ENCODE peak calls at places on chromosomes 7 and 10, in five cellular contexts. O is cardiac fibroblast, W is AG04449, J is BJ, I is mesothelial cell of epicardium. V is an unnamed sample.

GRCh38 chr7:77759294-77759889 is 38.8 kb downstream of the TMEM60 start:
- DNase-seq in I (no peak), W (no peak), J (no peak), O (peak), V (peak)

GRCh38 chr7:105734233-105734632 is 142.2 kb downstream of the ATXN7L1 start:
- DNase-seq in I (no peak), O (no peak), W (no peak), J (no peak), V (no peak)

GRCh38 chr10:51257511-51258248 is 183.4 kb downstream of the PRKG1 start:
- DNase-seq in W (no peak), I (no peak), J (no peak), O (no peak), V (no peak)

GRCh38 chr10:132229834-132230556 is 43.2 kb downstream of the DPYSL4 start:
- DNase-seq in I (no peak), O (no peak), J (no peak), W (no peak), V (peak)

GRCh38 chr10:69459101-69459805 is 8.0 kb downstream of the TSPAN15 start:
- DNase-seq in J (no peak), O (no peak), W (no peak), I (no peak), V (no peak)

GRCh38 chr7:36366649-36367560 is 22.8 kb upstream of the ANLN start:
- DNase-seq in J (no peak), O (peak), W (no peak), I (peak), V (peak)

GRCh38 chr7:105690286-105690915 is 109.1 kb upstream of the EFCAB10 start:
- DNase-seq in O (no peak), J (no peak), W (no peak), I (no peak), V (no peak)

GRCh38 chr7:102439963-102440795 is 6.8 kb downstream of the ORAI2 start:
- DNase-seq in W (no peak), O (peak), J (peak), I (no peak), V (no peak)

GRCh38 chr10:129334326-129334725 is 132.7 kb upstream of the MGMT start:
- DNase-seq in J (no peak), W (no peak), I (no peak), O (no peak), V (no peak)

GRCh38 chr7:33446551-33446950 is 317.2 kb downstream of the BBS9 start:
- DNase-seq in O (peak), J (no peak), I (no peak), W (no peak), V (no peak)

GRCh38 chr10:62258926-62259325 is 9.7 kb downstream of the RTKN2 start:
- DNase-seq in O (peak), J (no peak), I (no peak), W (no peak), V (no peak)

DNA sequence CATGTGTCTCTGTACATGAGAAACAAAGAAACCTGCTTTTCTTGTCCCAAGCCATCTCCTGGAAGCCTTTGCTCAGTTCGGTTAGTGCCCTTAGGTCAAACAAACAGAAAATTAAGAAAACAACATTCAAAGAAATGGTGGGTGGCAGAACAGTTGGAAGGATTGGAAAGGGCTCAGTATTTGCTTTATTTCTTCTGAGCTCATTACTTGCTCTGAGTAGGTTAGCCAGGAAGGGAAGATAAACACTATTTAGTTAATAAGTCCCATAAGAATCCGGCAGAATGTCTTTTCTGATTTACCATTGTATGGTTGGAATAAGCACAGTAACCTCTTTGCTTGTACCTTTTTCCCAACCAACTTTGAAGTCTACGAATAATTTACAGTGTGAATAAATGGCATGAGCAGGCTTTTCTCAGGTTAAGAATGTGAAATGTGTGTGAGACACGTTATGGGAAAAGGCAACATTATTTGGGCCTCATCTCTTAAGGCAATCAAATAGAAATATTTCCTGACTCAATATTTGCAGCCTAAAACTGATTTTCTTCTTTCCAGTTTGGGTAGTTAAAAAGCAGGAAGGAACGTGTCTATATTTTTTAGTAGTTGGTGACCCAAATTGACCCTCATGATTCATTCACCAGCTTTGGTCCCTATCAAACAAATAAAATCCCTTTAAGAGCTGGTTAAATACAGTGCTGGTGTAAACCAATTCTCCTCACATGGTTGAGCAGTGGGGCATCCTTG is 158.5 kb downstream of the DKK1 start:
- DNase-seq in I (no peak), W (no peak), O (no peak), J (no peak), V (no peak)
- TF ChIP-seq CTCF in I (no peak), W (no peak), O (no peak), J (no peak), V (no peak)

GRCh38 chr10:94035982-94036663 is 42.4 kb downstream of the PLCE1 start:
- DNase-seq in W (no peak), O (no peak), I (no peak), J (no peak), V (no peak)

GRCh38 chr10:94042001-94042813 is 48.5 kb downstream of the PLCE1 start:
- DNase-seq in J (peak), W (no peak), O (peak), I (no peak), V (no peak)

GRCh38 chr10:94042814-94043175 is 49.1 kb downstream of the PLCE1 start:
- DNase-seq in I (no peak), O (no peak), W (no peak), J (no peak), V (no peak)

GRCh38 chr10:94036664-94037033 is 42.9 kb downstream of the PLCE1 start:
- DNase-seq in J (no peak), W (no peak), O (no peak), I (no peak), V (no peak)

DNA sequence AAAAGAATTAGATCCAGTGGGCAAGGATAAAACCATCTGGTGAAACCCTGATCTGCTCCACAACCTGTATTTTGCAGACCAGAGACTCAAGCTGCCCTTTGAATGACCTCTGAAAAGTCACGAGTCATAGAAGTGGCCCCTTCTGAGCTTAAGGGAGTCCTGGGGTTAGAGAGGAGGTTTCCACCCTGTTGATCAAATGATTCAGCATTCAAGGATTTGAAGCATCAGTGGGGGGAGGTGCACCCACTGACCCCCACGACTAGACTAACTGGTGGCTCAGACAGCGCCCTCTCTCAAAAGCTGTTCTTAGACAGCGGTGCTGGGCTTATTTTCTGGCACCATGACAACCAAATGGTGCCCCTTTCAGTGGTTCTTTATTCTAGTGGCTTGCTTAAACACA is 44.3 kb downstream of the PLCE1 start:
- DNase-seq in J (no peak), W (no peak), O (peak), I (no peak), V (no peak)
- TF ChIP-seq CTCF in J (no peak), W (no peak), O (no peak), I (no peak), V (no peak)

DNA sequence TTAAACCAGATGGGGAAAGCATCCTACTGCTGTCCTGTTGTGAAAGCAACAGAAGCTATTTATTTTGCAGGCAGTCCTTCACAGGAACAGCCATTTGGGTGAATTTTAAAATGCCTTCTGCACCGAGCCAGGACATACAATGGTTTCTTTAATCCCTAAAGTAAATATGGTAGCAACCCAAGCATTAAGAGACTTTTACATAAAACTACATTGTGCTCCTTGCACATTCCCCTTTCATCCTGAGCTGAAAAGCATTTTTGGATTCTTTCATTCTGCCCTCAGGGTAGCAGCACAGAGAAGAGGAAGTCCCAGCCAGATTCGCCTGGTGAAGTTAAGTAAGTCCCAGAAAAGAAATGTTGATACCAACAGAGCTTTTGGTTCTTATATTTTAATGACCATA is 84.0 kb upstream of the FAM3C start:
- DNase-seq in J (no peak), I (no peak), O (no peak), W (no peak), V (no peak)
- TF ChIP-seq CTCF in J (no peak), I (no peak), O (no peak), W (no peak), V (no peak)

DNA sequence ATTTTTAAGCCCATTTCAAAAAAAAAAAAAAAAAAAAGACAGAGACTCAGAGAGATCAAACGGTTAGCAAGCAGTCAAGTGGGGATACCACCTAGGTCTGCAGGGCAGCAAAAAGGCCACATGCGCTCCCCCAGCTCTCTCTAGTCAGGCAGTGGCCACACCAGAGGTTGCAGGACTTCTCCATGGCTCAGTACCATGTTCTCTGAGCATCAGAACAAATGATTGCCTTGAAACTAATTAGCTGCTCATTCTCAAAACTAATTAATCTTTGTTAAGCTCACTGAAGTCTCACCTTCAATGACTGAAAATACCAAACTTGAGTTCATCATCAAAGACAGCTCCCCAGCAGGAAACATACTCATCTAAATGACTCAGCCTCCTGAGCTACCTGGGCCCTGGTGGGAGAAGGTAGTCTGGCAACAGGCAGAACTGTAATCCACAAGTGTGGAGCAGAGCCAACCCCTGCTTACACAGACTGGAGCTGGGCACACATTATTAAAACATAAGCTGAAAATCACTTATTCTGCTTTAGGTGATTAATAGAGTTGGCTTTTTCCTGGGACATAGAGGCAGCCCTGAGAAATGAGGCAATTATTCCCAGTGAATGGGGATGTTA is 319.6 kb downstream of the GRID1 start:
- DNase-seq in I (no peak), W (no peak), O (no peak), J (no peak), V (no peak)
- TF ChIP-seq CTCF in I (no peak), W (no peak), O (no peak), J (no peak), V (no peak)

GRCh38 chr10:70540789-70541360 is 61.7 kb downstream of the PRF1 start:
- DNase-seq in J (no peak), O (no peak), W (no peak), I (no peak), V (no peak)
- TF ChIP-seq CTCF in J (no peak), O (no peak), W (no peak), I (peak), V (no peak)

DNA sequence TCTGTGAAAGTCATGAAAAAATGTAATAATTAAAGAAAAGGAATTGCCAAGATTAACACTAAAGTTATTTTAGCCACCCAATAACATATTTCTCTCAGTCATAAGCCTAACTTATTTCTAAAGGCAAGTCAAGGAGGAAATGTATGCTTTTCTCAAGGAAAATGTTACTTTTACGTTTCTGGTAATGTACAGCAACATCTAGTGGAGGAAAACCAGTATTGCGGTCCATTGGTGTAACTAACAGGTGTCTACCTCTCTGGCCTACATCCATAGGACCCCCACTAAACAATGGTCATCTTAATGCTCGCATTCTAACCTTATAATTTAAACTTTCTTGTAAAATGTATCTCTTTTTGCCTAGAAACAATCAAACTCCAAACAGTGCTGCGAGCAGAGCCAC is 437.5 kb downstream of the KIF20B start:
- DNase-seq in J (no peak), I (no peak), W (no peak), O (peak), V (no peak)
- TF ChIP-seq CTCF in J (peak), I (no peak), W (no peak), O (peak), V (no peak)

GRCh38 chr7:134016942-134017303 is 110.2 kb upstream of the LRGUK start:
- DNase-seq in O (no peak), J (no peak), I (no peak), W (no peak), V (no peak)
- TF ChIP-seq CTCF in O (no peak), J (no peak), I (no peak), W (no peak), V (no peak)

GRCh38 chr10:111104811-111105210 is 28.0 kb downstream of the ADRA2A start:
- DNase-seq in J (no peak), I (no peak), W (no peak), O (no peak), V (no peak)

GRCh38 chr10:111106081-111106480 is 29.3 kb downstream of the ADRA2A start:
- DNase-seq in O (no peak), W (no peak), J (no peak), I (no peak), V (no peak)

GRCh38 chr10:111108441-111108840 is 31.6 kb downstream of the ADRA2A start:
- DNase-seq in I (no peak), W (no peak), O (no peak), J (no peak), V (no peak)

GRCh38 chr10:111107846-111108245 is 31.0 kb downstream of the ADRA2A start:
- DNase-seq in J (no peak), W (no peak), I (no peak), O (no peak), V (no peak)

GRCh38 chr10:111107023-111107422 is 30.2 kb downstream of the ADRA2A start:
- DNase-seq in O (no peak), W (no peak), J (no peak), I (no peak), V (no peak)
- TF ChIP-seq CTCF in O (no peak), W (no peak), J (no peak), I (no peak), V (no peak)

GRCh38 chr10:101066146-101066889 is 4.5 kb downstream of the KAZALD1 start:
- DNase-seq in J (no peak), I (no peak), W (no peak), O (peak), V (peak)
- TF ChIP-seq CTCF in J (peak), I (no peak), W (peak), O (peak), V (peak)

DNA sequence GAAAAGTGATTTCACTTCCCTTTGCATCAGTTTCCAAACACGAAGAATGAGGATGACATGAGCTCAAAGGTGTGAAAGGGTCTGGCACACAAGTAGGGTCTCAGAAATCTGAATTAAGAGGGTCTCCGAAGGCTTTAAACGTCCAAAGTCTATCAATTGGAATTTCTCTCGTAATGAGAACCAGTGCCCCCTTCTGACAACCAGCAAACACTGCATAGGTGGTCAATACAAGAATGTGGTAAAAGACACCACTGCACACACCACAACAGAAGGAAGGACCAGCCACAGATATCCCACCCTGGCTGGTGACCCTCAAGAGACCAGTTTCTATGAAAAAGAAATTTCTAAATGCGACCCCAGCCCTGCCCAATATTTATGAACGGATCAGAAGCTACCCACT is 78.1 kb downstream of the CALN1 start:
- DNase-seq in O (no peak), W (no peak), J (no peak), I (no peak), V (no peak)
- TF ChIP-seq CTCF in O (no peak), W (no peak), J (no peak), I (no peak), V (no peak)